ENCODE peak calls at places on chromosomes 12 and 14, in nine cellular contexts. E is stimulated activated CD4-positive, alpha-beta T cell treated with anti-CD3 and anti-CD28 coated beads, Interleukin-2, amount 100 ng/mL, for 24 hours; G is amniotic stem cell; U is tibial artery; S is ovary; W is posterior vena cava; I is mesendoderm; D is mucosa of gallbladder; F is BJ. P is an unnamed sample.

GRCh38 chr12:26813812-26814211 is 19.2 kb downstream of the ITPR2 start:
- DNase-seq in D (no peak), E (no peak), W (no peak), F (no peak), G (no peak), U (no peak), S (no peak), I (no peak), P (no peak)

GRCh38 chr12:1360812-1361211 is 233.6 kb downstream of the FBXL14 start:
- DNase-seq in U (no peak), F (no peak), W (no peak), I (peak; percentile 69), S (no peak), E (no peak), G (no peak), D (no peak), P (no peak)

GRCh38 chr14:70057519-70058136 is 131.1 kb downstream of the SLC8A3 start:
- DNase-seq in D (peak; percentile 84), E (no peak), I (no peak), U (no peak), W (no peak), G (no peak), S (no peak), F (no peak), P (no peak)

GRCh38 chr12:102294568-102294967 is 96.9 kb upstream of the PMCH start:
- DNase-seq in I (no peak), S (no peak), U (no peak), F (no peak), G (no peak), W (no peak), E (no peak), D (no peak), P (no peak)

GRCh38 chr12:67690656-67691055 is 42.1 kb downstream of the DYRK2 start:
- DNase-seq in W (no peak), S (no peak), U (no peak), G (no peak), F (no peak), E (no peak), D (no peak), I (no peak), P (no peak)

GRCh38 chr12:106954462-106955376 is 988 bp upstream of the TMEM263 start:
- DNase-seq in F (no peak), G (no peak), D (no peak), W (peak; percentile 83), S (peak; percentile 53), I (no peak), U (peak; percentile 38), E (peak; percentile 14), P (no peak)

GRCh38 chr12:106305376-106305775 is 2.8 kb downstream of the TCP11L2 start:
- DNase-seq in E (no peak), W (no peak), U (no peak), D (no peak), I (no peak), G (no peak), F (no peak), S (no peak), P (no peak)

GRCh38 chr12:123083661-123084571 is 67.0 kb downstream of the PITPNM2 start:
- DNase-seq in W (no peak), G (no peak), I (no peak), S (no peak), E (no peak), U (no peak), F (no peak), D (no peak), P (no peak)

GRCh38 chr12:45655186-45655585 is 74.3 kb upstream of the ARID2 start:
- DNase-seq in S (no peak), W (no peak), G (no peak), E (peak; percentile 22), D (peak; percentile 20), I (peak; percentile 20), F (no peak), U (no peak), P (no peak)

GRCh38 chr14:37122288-37122687 is 50.1 kb downstream of the SLC25A21 start:
- DNase-seq in G (no peak), S (no peak), W (no peak), F (no peak), U (no peak), D (no peak), E (no peak), I (peak; percentile 12), P (no peak)

GRCh38 chr14:23387916-23388882 is 11.4 kb downstream of the CMTM5 start:
- DNase-seq in I (no peak), F (no peak), E (no peak), U (no peak), W (no peak), G (no peak), S (no peak), D (no peak), P (no peak)

GRCh38 chr14:31194661-31195060 is 12.9 kb downstream of the HECTD1 start:
- DNase-seq in U (no peak), W (no peak), E (no peak), S (no peak), D (no peak), F (no peak), G (no peak), I (no peak), P (no peak)

GRCh38 chr12:10554971-10555481 is 49.3 kb downstream of the EIF2S3B start:
- DNase-seq in F (no peak), W (no peak), I (no peak), U (no peak), S (no peak), G (no peak), D (no peak), E (no peak), P (no peak)

GRCh38 chr12:69067713-69068112 is 134.7 kb upstream of the CPM start:
- DNase-seq in G (no peak), S (no peak), I (no peak), U (no peak), D (no peak), E (no peak), F (no peak), W (no peak), P (no peak)

GRCh38 chr14:50040401-50040775 is 76.0 kb downstream of the VCPKMT start:
- DNase-seq in G (no peak), E (peak; percentile 42), S (no peak), W (no peak), U (no peak), D (no peak), I (peak; percentile 55), F (no peak), P (peak; percentile 67)

GRCh38 chr12:6280053-6280469 is 30.4 kb upstream of the PLEKHG6 start:
- DNase-seq in U (peak; percentile 64), D (peak; percentile 31), G (peak; percentile 80), W (peak; percentile 85), F (peak; percentile 68), E (no peak), S (peak; percentile 78), I (peak; percentile 94), P (no peak)

GRCh38 chr14:72921396-72921795 is 4.9 kb upstream of the DCAF4 start:
- DNase-seq in S (no peak), I (no peak), U (no peak), W (no peak), E (no peak), G (no peak), F (no peak), D (no peak), P (no peak)

GRCh38 chr14:73741386-73741875 is 27.2 kb upstream of the PNMA1 start:
- DNase-seq in D (peak; percentile 71), F (no peak), G (no peak), S (peak; percentile 76), W (peak; percentile 88), E (peak; percentile 78), I (peak; percentile 90), U (peak; percentile 74), P (peak; percentile 77)

GRCh38 chr12:50572275-50572674 is 67.5 kb downstream of the DIP2B start:
- DNase-seq in D (no peak), S (no peak), E (no peak), G (no peak), W (no peak), I (peak; percentile 56), F (peak; percentile 80), U (peak; percentile 38), P (no peak)

GRCh38 chr12:114013601-114014345 is 47.6 kb upstream of the RBM19 start:
- DNase-seq in D (no peak), G (no peak), S (no peak), E (no peak), W (no peak), I (peak; percentile 89), U (no peak), F (peak; percentile 39), P (no peak)

GRCh38 chr12:52130695-52131094 is 51.2 kb downstream of the SMIM41 start:
- DNase-seq in D (no peak), U (no peak), S (no peak), F (no peak), G (no peak), I (no peak), W (no peak), E (no peak), P (no peak)

GRCh38 chr12:52362118-52362726 is 5.1 kb downstream of the KRT85 start:
- DNase-seq in D (no peak), U (no peak), W (no peak), I (peak; percentile 13), S (no peak), E (peak; percentile 19), F (no peak), G (no peak), P (peak; percentile 22)

GRCh38 chr14:50001146-50001998 is 108.5 kb downstream of the ARF6 start:
- DNase-seq in I (peak; percentile 77), U (peak; percentile 57), S (no peak), G (no peak), F (peak; percentile 68), W (peak; percentile 83), D (peak; percentile 67), E (peak; percentile 67), P (peak; percentile 77)

GRCh38 chr12:48865141-48865440 is 579 bp downstream of the RND1 start:
- DNase-seq in F (no peak), S (no peak), W (no peak), E (no peak), D (no peak), G (no peak), I (peak; percentile 15), U (no peak), P (no peak)

GRCh38 chr12:42409471-42409870 is 83.5 kb downstream of the PPHLN1 start:
- DNase-seq in D (no peak), S (no peak), F (no peak), G (no peak), I (no peak), U (no peak), E (no peak), W (no peak), P (no peak)

GRCh38 chr12:111457577-111457976 is 51.9 kb downstream of the SH2B3 start:
- DNase-seq in F (no peak), U (no peak), D (no peak), G (no peak), I (no peak), E (no peak), S (no peak), W (no peak), P (no peak)

GRCh38 chr12:67747869-67748760 is 99.6 kb downstream of the DYRK2 start:
- DNase-seq in S (no peak), E (no peak), W (no peak), G (no peak), F (no peak), D (peak; percentile 77), I (no peak), U (no peak), P (no peak)

GRCh38 chr14:51442513-51443175 is 202.6 kb downstream of the TMX1 start:
- DNase-seq in D (peak; percentile 35), G (peak; percentile 88), I (no peak), F (peak; percentile 88), E (no peak), U (no peak), S (peak; percentile 50), W (no peak), P (no peak)

GRCh38 chr14:22594156-22594716 is 3.9 kb upstream of the ABHD4 start:
- DNase-seq in D (no peak), E (no peak), U (no peak), I (no peak), W (no peak), S (no peak), G (no peak), F (no peak), P (no peak)

GRCh38 chr14:50865677-50866076 is 6.2 kb upstream of the ABHD12B start:
- DNase-seq in W (no peak), U (no peak), D (no peak), E (no peak), G (no peak), I (no peak), F (no peak), S (no peak), P (no peak)

GRCh38 chr12:29088611-29089219 is 60.4 kb upstream of the FAR2 start:
- DNase-seq in W (no peak), D (no peak), U (no peak), I (peak; percentile 53), G (no peak), E (no peak), F (no peak), S (no peak), P (no peak)

P was measured in CD14-positive monocyte.